ENCODE peak calls at places on chromosome 1, in four cellular contexts. G, E, J and Q are unnamed samples.

GRCh38 chr1:213759359-213760181 is 228.2 kb upstream of the PROX1 start:
- DNase-seq in G (peak; percentile 83), E (no peak), J (no peak), Q (no peak)

GRCh38 chr1:245283001-245283400 is 128.2 kb downstream of the KIF26B start:
- DNase-seq in G (no peak), E (no peak), J (no peak), Q (no peak)

GRCh38 chr1:179178965-179179364 is 50.5 kb downstream of the ABL2 start:
- DNase-seq in G (no peak), E (no peak), J (no peak), Q (peak; percentile 7)

GRCh38 chr1:50978144-50978851 is 8.3 kb downstream of the CDKN2C start:
- DNase-seq in G (peak; percentile 87), E (peak; percentile 70), J (no peak), Q (peak; percentile 61)

GRCh38 chr1:171794085-171794484 is 12.6 kb downstream of the METTL13 start:
- DNase-seq in G (no peak), E (no peak), J (no peak), Q (peak; percentile 50)

GRCh38 chr1:156281281-156282142 is 1.1 kb downstream of the SMG5 start:
- DNase-seq in G (no peak), E (no peak), J (no peak), Q (no peak)

GRCh38 chr1:86997538-86997937 is 83.1 kb downstream of the HS2ST1 start:
- DNase-seq in G (no peak), E (no peak), J (no peak), Q (no peak)

GRCh38 chr1:41102208-41102607 is 80.7 kb upstream of the SLFNL1 start:
- DNase-seq in G (peak; percentile 89), E (peak; percentile 90), J (peak; percentile 86), Q (peak; percentile 25)

DNA sequence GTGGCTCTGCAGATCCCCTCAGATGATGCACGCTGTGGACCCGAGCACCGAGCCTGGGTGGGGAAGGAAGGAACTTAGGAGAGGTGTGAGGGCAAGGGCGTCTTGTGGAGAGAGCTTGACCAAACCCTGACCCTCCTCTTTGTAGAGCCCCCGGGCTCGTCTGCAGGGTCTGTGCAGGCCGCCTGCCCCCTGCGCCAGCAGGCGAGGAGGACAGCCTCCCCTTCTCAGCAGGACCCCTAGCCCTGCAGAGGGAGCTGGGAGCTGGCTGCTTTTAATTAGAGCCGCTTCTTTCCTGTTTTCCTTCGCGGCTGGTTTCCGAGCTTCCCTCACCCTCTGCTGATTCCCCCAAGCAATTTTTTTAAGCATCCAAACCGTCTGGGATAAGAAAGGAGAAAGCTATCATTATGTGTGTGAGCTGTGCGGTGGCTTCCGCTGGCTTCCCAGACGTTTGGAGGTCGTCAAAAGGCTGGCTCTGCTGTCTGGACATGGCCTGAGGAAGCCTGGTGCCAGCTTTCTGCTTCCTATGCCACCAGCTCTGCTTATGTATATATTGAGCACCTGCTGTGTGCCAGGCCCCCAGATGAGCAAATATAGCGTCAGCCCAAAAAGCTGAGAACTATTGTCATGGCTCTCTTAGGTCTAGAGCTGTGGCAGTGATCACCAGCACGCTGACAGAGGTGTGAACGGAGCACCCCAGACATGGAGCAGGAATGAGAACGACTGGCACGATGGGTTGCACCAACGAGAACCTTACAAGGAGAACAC is 160.2 kb upstream of the IRF2BP2 start:
- DNase-seq in G (peak; percentile 39), E (no peak), J (no peak), Q (no peak)
- TF ChIP-seq POLR2A in G (no peak), E (no peak), J (no peak), Q (no peak)

GRCh38 chr1:94820918-94821317 is 761 bp downstream of the SLC44A3 start:
- DNase-seq in G (no peak), E (no peak), J (no peak), Q (no peak)

GRCh38 chr1:94817697-94818096 is 2.5 kb upstream of the SLC44A3 start:
- DNase-seq in G (no peak), E (no peak), J (no peak), Q (no peak)

GRCh38 chr1:94821636-94822305 is 1.6 kb downstream of the SLC44A3 start:
- DNase-seq in G (no peak), E (no peak), J (no peak), Q (no peak)

GRCh38 chr1:94819584-94819944 is 593 bp upstream of the SLC44A3 start:
- DNase-seq in G (no peak), E (no peak), J (no peak), Q (no peak)

DNA sequence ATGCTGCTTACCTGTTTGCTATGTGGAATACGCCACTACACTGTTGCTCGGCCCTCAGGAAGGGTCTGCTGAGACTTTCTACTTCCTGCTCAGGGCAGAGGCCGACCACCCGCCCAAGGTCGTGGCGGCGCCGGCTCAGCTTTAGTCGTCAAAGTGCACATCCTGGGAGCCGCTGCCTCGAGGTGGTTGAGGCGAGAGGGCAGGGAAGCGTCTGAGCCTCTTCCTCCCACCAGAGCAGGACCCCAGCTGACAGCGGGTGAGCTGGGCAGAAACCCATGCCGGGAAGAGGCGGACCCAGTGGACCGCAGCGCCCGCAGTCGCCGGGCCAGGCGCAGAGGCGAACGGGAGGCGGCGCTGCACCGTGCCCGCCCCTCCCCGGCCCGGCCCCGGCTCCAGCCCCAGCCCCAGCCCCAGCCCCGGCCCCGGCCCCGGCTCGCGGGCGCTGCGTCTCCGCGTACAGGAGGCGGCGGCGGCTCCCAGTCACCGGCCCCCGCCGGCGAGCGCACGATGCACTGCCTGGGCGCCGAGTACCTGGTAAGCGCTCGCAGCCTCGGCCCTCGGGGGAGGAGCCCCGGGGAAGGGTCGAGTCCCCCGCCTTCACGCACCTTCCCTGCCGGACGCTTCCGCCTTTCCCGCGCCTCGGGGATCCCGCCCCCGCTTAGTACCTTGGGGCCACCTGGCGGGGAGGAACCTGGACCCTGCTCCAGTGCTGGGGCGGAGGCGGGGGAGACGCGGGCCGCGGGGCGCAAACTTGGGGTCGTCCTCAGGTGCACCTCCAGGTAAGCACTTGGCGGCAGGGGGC is at the start of gene SLC44A3:
- DNase-seq in G (peak; percentile 66), E (no peak), J (peak; percentile 37), Q (peak; percentile 46)
- TF ChIP-seq POLR2A in G (no peak), E (no peak), J (no peak), Q (no peak)

GRCh38 chr1:24935615-24936484 is 5.8 kb upstream of the RUNX3 start:
- DNase-seq in G (no peak), E (no peak), J (no peak), Q (no peak)
- TF ChIP-seq POLR2A in G (no peak), E (no peak), J (no peak), Q (no peak)

GRCh38 chr1:27364696-27365371 is 1.9 kb downstream of the MAP3K6 start:
- DNase-seq in G (no peak), E (no peak), J (no peak), Q (no peak)

GRCh38 chr1:27365372-27366112 is 1.2 kb downstream of the MAP3K6 start:
- DNase-seq in G (peak; percentile 88), E (peak; percentile 95), J (peak; percentile 88), Q (peak; percentile 86)

GRCh38 chr1:27366113-27366410 is 699 bp downstream of the MAP3K6 start:
- DNase-seq in G (peak; percentile 84), E (peak; percentile 94), J (peak; percentile 82), Q (peak; percentile 61)

GRCh38 chr1:27367160-27367650 is 444 bp upstream of the MAP3K6 start:
- DNase-seq in G (no peak), E (no peak), J (no peak), Q (no peak)

DNA sequence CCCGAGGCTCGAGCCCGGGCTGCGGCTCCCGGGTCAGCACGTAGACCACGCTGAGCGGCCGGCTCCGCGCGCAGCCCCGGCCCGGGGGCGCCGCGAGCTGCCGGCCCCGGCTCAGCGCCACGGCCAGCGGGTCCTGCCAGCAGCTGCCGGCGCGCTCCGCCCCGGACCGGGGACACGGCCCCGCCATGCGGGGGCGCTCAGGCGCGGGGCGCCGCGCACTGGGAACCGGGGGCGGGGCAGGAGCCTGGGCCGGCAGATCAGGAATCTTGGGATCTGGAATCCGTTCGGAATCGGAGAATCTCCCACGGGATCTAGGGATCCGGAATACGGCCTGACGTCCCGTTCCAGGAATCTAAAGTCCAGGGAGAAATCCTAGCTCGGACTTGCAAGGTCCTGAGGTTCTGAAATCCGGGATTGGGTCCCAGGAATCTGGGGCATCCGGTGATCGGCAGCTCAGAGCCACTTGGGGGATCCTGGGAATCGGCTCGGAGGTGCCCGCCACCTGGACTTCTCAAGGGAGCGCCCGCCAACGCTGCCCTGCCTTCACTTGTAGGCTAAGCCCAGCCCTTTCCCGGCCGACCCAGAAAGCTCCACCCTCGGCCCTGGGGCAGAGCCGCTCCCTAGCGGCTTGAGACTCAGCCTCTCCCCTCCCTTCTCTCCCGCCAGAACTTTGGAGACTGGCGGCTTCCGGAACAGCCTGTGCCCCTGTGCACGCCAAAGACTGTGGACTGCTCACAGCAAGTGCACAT is at the start of gene MAP3K6:
- DNase-seq in G (peak; percentile 82), E (peak; percentile 95), J (peak; percentile 95), Q (peak; percentile 80)
- TF ChIP-seq POLR2A in G (peak; percentile 67), E (no peak), J (peak; percentile 48), Q (no peak)

DNA sequence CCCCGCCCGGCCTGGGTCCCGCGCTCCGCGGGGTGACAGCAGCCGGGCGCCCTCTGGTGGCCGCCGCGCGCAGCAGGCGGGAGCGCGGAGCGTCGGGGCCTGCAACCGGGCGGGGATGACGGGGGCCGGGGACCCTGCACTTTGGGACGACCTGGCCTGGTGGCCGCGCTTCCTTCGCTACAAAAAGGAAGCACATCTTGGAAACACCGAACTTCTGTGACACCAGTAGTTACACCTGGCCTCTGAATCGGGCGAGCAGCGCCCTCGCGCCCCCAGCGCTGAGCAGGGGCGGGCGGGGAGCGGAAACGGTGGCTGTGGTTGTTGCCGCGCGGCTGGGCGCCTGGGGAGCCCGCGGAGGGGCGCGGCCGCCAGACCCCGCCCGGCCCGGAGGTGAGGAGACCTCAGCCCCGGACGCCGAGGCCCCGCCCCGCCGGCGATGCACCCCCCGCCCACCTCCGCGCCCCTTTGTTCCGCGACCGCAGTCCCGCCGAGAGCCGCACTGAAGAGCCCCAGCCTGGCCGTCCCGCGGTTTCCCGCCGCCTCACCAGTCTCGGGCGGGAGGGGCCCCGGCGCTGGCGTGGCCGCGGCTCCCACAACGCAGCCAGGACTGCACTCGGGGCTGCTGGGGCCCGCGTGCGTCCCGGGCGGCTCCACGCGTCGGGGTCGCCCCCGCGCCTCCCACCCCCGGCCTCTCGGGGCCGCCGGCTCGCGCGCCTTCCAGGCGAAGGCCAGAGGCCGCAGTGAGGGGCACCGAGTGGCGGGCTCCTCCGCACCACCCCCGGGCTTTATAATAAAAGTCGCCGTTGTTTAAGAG is 59.3 kb downstream of the H3-3A start:
- DNase-seq in G (peak; percentile 64), E (peak; percentile 80), J (peak; percentile 38), Q (peak; percentile 87)
- TF ChIP-seq POLR2A in G (no peak), E (no peak), J (no peak), Q (peak; percentile 26)

DNA sequence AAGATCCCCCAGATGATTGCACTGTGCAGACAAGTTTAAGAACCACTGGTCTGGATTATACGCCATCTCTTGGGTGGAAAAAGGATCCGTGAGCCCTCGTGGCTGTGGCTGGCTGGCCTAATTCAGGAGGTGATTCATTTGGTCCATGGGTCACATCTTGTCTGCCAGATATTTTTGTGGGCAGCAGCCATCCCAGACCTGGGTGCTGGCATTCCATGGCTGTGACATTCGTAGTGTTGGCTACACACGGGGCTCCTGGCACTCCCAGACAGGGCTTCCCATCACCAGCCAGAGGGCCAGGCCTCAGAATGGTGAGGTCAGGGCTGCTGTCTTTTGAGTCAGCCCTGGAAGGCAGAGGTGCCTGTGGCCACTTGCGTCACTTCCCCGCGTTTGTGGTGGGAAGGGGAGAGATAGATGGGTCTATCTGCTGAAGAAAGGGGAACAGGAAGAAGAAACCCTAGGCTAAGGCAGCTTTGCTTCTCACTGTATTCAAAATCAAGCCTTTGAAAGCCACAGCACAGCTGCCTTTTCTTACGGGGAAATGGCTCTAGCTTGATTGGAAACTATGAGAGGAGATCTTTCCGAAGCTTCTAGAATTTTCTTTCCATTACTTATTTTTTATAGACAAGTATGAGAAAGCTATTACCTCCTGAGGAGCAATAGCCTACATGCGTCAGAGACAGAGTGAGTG is 32.4 kb downstream of the EIF2D start:
- DNase-seq in G (peak; percentile 75), E (peak; percentile 80), J (peak; percentile 44), Q (peak; percentile 68)
- TF ChIP-seq POLR2A in G (peak; percentile 23), E (no peak), J (no peak), Q (no peak)

GRCh38 chr1:20115916-20116315 is 3.4 kb downstream of the PLA2G2D start:
- DNase-seq in G (no peak), E (peak; percentile 22), J (no peak), Q (no peak)
- TF ChIP-seq POLR2A in G (no peak), E (no peak), J (no peak), Q (no peak)